ENCODE peak calls at places on chromosomes 4 and X, in four cellular contexts. H, K, Q and U are unnamed samples. For H3K9me3, the result is how much of the 10 kb centered on the place peaks cover.

GRCh38 chrX:30900227-30900626 is 11.2 kb upstream of the TAB3 start:
- DNase-seq in H (no peak), K (no peak), Q (no peak), U (no peak)

GRCh38 chr4:17218801-17219200 is 293.1 kb downstream of the QDPR start:
- DNase-seq in H (peak), K (peak), Q (peak), U (no peak)

GRCh38 chr4:131348258-131348657 is 1800.8 kb upstream of the PCDH10 start:
- DNase-seq in H (no peak), K (no peak), Q (no peak), U (no peak)

GRCh38 chrX:50081282-50081955 is 119.4 kb downstream of the AKAP4 start:
- DNase-seq in H (peak), K (peak), Q (peak), U (peak)

GRCh38 chr4:62431513-62431912 is 1231.4 kb downstream of the ADGRL3 start:
- DNase-seq in H (no peak), K (no peak), Q (no peak), U (peak)

GRCh38 chr4:185396724-185397402 is at the start of gene ANKRD37:
- DNase-seq in H (peak), K (peak), Q (no peak), U (no peak)

GRCh38 chrX:36684053-36684452 is 324.1 kb upstream of the FAM47C start:
- DNase-seq in H (no peak), K (no peak), Q (no peak), U (no peak)

GRCh38 chr4:158172558-158173258 is at the start of gene GASK1B:
- DNase-seq in H (peak), K (peak), Q (peak), U (peak)

GRCh38 chrX:50204364-50204899 is at the start of gene CCNB3:
- DNase-seq in H (peak), K (peak), Q (peak), U (peak)

GRCh38 chr4:129344058-129344457 is 248.1 kb downstream of the C4orf33 start:
- DNase-seq in H (peak), K (peak), Q (no peak), U (peak)

GRCh38 chr4:140856692-140857091 is 100.5 kb upstream of the TBC1D9 start:
- DNase-seq in H (peak), K (no peak), Q (peak), U (no peak)

GRCh38 chrX:129654652-129655546 is at the start of gene APLN:
- DNase-seq in H (peak), K (peak), Q (peak), U (peak)

GRCh38 chrX:130539721-130540321 is 138.0 kb downstream of the RBMX2 start:
- DNase-seq in H (peak), K (peak), Q (peak), U (peak)

GRCh38 chr4:184416913-184417734 is 57.2 kb downstream of the IRF2 start:
- DNase-seq in H (peak), K (no peak), Q (no peak), U (no peak)

GRCh38 chr4:124710253-124710849 is 2.2 kb downstream of the ANKRD50 start:
- DNase-seq in H (no peak), K (no peak), Q (no peak), U (no peak)

GRCh38 chrX:51461053-51462050 is 35.0 kb downstream of the NUDT11 start:
- DNase-seq in H (peak), K (peak), Q (no peak), U (no peak)

GRCh38 chr4:6509587-6509986 is 37.2 kb upstream of the PPP2R2C start:
- DNase-seq in H (no peak), K (no peak), Q (no peak), U (no peak)

GRCh38 chr4:1012031-1012739 is 759 bp downstream of the FGFRL1 start:
- DNase-seq in H (no peak), K (peak), Q (peak), U (peak)

GRCh38 chr4:155582971-155583437 is 83.6 kb upstream of the GUCY1A1 start:
- DNase-seq in H (peak), K (no peak), Q (no peak), U (no peak)

GRCh38 chrX:134443461-134443860 is 16.5 kb upstream of the HPRT1 start:
- DNase-seq in H (no peak), K (no peak), Q (no peak), U (no peak)

GRCh38 chr4:81606796-81607550 is 135.3 kb upstream of the RASGEF1B start:
- DNase-seq in H (peak), K (no peak), Q (no peak), U (no peak)

GRCh38 chr4:64899563-64899962 is 490.3 kb upstream of the TECRL start:
- DNase-seq in H (no peak), K (no peak), Q (no peak), U (no peak)

GRCh38 chrX:135168533-135168932 is 2.7 kb downstream of the CT55 start:
- DNase-seq in H (no peak), K (no peak), Q (no peak), U (no peak)

GRCh38 chr4:185249105-185249504 is 39.7 kb downstream of the SNX25 start:
- DNase-seq in H (no peak), K (no peak), Q (no peak), U (no peak)

GRCh38 chr4:37588150-37588549 is 98.0 kb downstream of the RELL1 start:
- DNase-seq in H (no peak), K (no peak), Q (no peak), U (no peak)

GRCh38 chr4:7844247-7844991 is 95.2 kb downstream of the AFAP1 start:
- DNase-seq in H (peak), K (peak), Q (peak), U (peak)

GRCh38 chr4:113574636-113575103 is 186.9 kb downstream of the CAMK2D start:
- DNase-seq in H (peak), K (no peak), Q (no peak), U (peak)

GRCh38 chr4:161663844-161664243 is 500.0 kb downstream of the FSTL5 start:
- DNase-seq in H (no peak), K (no peak), Q (no peak), U (no peak)

GRCh38 chr4:139844057-139844456 is 178.4 kb downstream of the MGST2 start:
- DNase-seq in H (peak), K (no peak), Q (no peak), U (no peak)

GRCh38 chrX:149073464-149073863 is 431.6 kb downstream of the IDS start:
- DNase-seq in H (no peak), K (no peak), Q (no peak), U (no peak)

GRCh38 chrX:149079805-149080406 is 425.2 kb downstream of the IDS start:
- DNase-seq in H (no peak), K (no peak), Q (no peak), U (no peak)

GRCh38 chrX:149074429-149074828 is 430.7 kb downstream of the IDS start:
- DNase-seq in H (peak), K (no peak), Q (no peak), U (no peak)
- H3K9me3 ChIP-seq in H (under half), K (under half), Q (under half), U (under half)

DNA sequence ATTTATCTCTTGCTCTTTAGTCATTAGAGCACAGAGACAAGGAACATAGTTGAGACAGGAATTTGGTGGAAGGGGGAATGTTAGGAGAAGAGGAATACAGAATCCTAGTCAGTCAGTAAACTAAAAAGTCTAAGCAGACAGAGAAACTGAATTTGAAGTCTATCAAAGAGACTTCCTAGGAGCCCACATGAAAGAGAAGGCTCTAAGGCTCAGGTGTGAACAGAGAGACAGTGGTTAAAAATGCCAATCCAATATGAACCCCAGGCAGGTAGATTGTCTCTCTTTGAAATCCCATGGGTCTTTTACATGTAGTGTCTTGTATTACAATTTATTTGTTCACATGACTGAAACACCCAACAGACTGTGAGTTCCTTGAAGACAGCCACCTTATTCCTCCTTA is 77.8 kb upstream of the NFKB1 start:
- DNase-seq in H (no peak), K (no peak), Q (no peak), U (no peak)
- H3K9me3 ChIP-seq in H (under half), K (under half), Q (under half), U (under half)

DNA sequence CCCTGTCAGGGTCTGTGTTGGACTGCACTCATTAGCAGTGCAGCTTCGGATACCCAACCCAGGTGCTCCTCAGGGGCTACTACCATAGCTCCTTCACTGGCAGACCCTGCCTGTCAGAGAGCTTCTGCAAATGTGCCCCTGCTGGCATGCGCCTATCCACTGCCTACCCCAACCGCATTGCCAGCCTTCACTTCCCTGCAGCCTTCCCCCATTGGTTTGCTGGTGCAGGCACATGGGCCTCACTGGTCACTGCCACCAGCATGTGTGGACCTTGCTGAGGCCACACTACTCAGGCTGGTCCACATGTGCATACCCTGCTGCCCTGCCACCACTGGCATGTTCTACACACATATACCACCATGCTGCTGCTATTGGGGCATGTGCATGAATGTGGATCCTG is 72.5 kb upstream of the MAGEH1 start:
- DNase-seq in H (no peak), K (no peak), Q (no peak), U (no peak)
- H3K9me3 ChIP-seq in H (under half), K (under half), Q (under half), U (under half)

GRCh38 chrX:10121787-10122186 is 35.0 kb upstream of the CLCN4 start:
- DNase-seq in H (no peak), K (no peak), Q (no peak), U (no peak)
- H3K9me3 ChIP-seq in H (under half), K (under half), Q (under half), U (under half)

GRCh38 chr4:170990989-170991589 is 822.1 kb upstream of the GALNTL6 start:
- DNase-seq in H (no peak), K (peak), Q (no peak), U (peak)

DNA sequence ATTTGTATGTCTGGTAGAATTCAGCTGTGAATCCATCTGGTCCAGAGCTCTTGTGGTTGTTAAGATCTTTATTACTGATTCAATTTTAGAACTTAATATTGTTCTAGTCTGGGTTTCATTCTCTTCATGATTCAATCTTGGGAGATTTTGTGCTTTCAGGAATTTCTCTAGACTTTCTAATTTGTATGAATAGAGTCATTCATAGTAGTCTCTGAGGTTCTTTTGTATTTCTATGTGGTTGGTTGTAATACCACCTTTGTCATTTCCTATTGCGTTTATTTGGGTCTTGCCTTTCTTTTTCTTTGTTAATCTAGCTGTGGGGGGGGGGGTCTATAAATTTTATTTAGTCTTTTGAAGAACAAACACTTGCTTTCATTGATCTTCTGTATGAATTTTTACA is 824.8 kb upstream of the GALNTL6 start:
- DNase-seq in H (no peak), K (no peak), Q (no peak), U (no peak)
- H3K9me3 ChIP-seq in H (under half), K (under half), Q (under half), U (under half)

GRCh38 chrX:64698317-64698716 is 277.9 kb downstream of the ZC4H2 start:
- DNase-seq in H (no peak), K (no peak), Q (no peak), U (no peak)
- H3K9me3 ChIP-seq in H (under half), K (under half), Q (under half), U (under half)

GRCh38 chr4:71866212-71866885 is 82.5 kb upstream of the GC start:
- DNase-seq in H (no peak), K (no peak), Q (no peak), U (no peak)

GRCh38 chr4:71862315-71862714 is 78.4 kb upstream of the GC start:
- DNase-seq in H (no peak), K (no peak), Q (no peak), U (no peak)

GRCh38 chr4:71863457-71863856 is 79.6 kb upstream of the GC start:
- DNase-seq in H (no peak), K (no peak), Q (no peak), U (no peak)

GRCh38 chr4:71867598-71867997 is 83.7 kb upstream of the GC start:
- DNase-seq in H (no peak), K (no peak), Q (no peak), U (no peak)

DNA sequence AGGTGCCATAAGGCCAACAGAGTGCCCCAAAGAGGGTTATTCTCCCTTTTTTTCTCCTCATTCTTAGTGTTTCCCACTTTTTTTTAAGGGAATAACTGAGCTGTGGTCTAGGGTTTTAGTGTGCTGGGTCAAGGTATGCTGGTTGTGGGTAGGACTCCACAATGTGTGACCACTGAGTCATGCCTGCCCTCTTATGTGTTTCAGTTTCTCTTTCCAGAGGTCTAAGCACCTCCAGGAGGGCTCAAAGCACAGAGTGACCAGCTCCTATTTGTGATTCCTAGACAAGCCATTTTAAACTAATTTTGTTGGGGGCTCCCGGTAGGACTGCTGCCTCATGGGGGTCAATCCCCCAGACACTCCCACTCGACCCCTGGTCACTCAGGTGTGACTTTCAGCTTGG is 80.5 kb upstream of the GC start:
- DNase-seq in H (no peak), K (no peak), Q (no peak), U (no peak)
- H3K9me3 ChIP-seq in H (under half), K (under half), Q (under half), U (under half)

GRCh38 chrX:66602381-66602938 is 36.4 kb downstream of the EDA2R start:
- DNase-seq in H (no peak), K (no peak), Q (no peak), U (no peak)
- H3K9me3 ChIP-seq in H (under half), K (under half), Q (under half), U (under half)

GRCh38 chr4:109609431-109609830 is 49.4 kb downstream of the MCUB start:
- DNase-seq in H (no peak), K (no peak), Q (no peak), U (no peak)
- H3K9me3 ChIP-seq in H (under half), K (under half), Q (under half), U (under half)